ENCODE peak calls at places on chromosomes 2 and 18, in four cellular contexts. T, X, E and V are unnamed samples.

GRCh38 chr2:42558827-42559226 is 9.6 kb upstream of the MTA3 start:
- DNase-seq in E (peak; percentile 41), X (no peak), T (no peak), V (no peak)

GRCh38 chr18:34709104-34709503 is 994 bp upstream of the DTNA start:
- DNase-seq in T (no peak), X (peak; percentile 94), E (no peak), V (no peak)

GRCh38 chr2:236584521-236585384 is 15.1 kb downstream of the ACKR3 start:
- DNase-seq in X (no peak), T (no peak), E (no peak), V (no peak)

GRCh38 chr2:28400434-28400833 is 7.8 kb downstream of the FOSL2 start:
- DNase-seq in X (no peak), E (no peak), T (no peak), V (no peak)

GRCh38 chr2:85945576-85945975 is 56.8 kb upstream of the ST3GAL5 start:
- DNase-seq in E (no peak), T (no peak), X (no peak), V (no peak)

GRCh38 chr2:157404363-157404762 is 39.5 kb downstream of the CYTIP start:
- DNase-seq in X (peak; percentile 87), T (no peak), E (no peak), V (no peak)

GRCh38 chr18:69400976-69401474 is 337 bp downstream of the DOK6 start:
- DNase-seq in E (no peak), T (peak; percentile 64), X (no peak), V (peak; percentile 27)

GRCh38 chr2:215503381-215503780 is 67.5 kb upstream of the FN1 start:
- DNase-seq in T (no peak), E (no peak), X (no peak), V (no peak)

GRCh38 chr18:41135146-41135545 is 819.9 kb upstream of the PIK3C3 start:
- DNase-seq in X (peak; percentile 74), T (no peak), E (no peak), V (no peak)

GRCh38 chr18:54679318-54680149 is 88.5 kb downstream of the DYNAP start:
- DNase-seq in T (no peak), X (peak; percentile 77), E (peak; percentile 46), V (no peak)

GRCh38 chr2:236714061-236714460 is 144.4 kb downstream of the ACKR3 start:
- DNase-seq in X (no peak), E (no peak), T (no peak), V (no peak)

GRCh38 chr2:185433824-185434223 is 304.8 kb upstream of the FSIP2 start:
- DNase-seq in X (peak; percentile 85), T (no peak), E (no peak), V (no peak)

GRCh38 chr2:234858134-234858533 is 93.7 kb upstream of the SH3BP4 start:
- DNase-seq in X (no peak), T (no peak), E (no peak), V (no peak)

GRCh38 chr2:225466891-225467604 is 67.5 kb downstream of the NYAP2 start:
- DNase-seq in T (no peak), X (peak; percentile 46), E (peak; percentile 73), V (no peak)

GRCh38 chr18:54209471-54210180 is 14.8 kb downstream of the MBD2 start:
- DNase-seq in T (no peak), X (peak; percentile 50), E (no peak), V (no peak)

GRCh38 chr2:197356136-197356535 is 45.6 kb upstream of the ANKRD44 start:
- DNase-seq in T (no peak), E (no peak), X (no peak), V (no peak)

GRCh38 chr2:130756041-130756720 is 841 bp downstream of the AMER3 start:
- DNase-seq in T (no peak), E (peak; percentile 20), X (no peak), V (peak; percentile 69)

GRCh38 chr18:69840445-69840844 is 107.2 kb downstream of the CD226 start:
- DNase-seq in X (no peak), T (no peak), E (no peak), V (no peak)

GRCh38 chr2:212548459-212548815 is 9.8 kb upstream of the ERBB4 start:
- DNase-seq in T (no peak), E (peak; percentile 39), X (peak; percentile 41), V (no peak)

GRCh38 chr2:15662579-15662978 is 70.9 kb downstream of the DDX1 start:
- DNase-seq in X (no peak), T (no peak), E (no peak), V (no peak)

GRCh38 chr2:120886967-120887672 is 151.5 kb downstream of the GLI2 start:
- DNase-seq in X (peak; percentile 35), T (no peak), E (no peak), V (no peak)

GRCh38 chr2:38528008-38528442 is 74.7 kb downstream of the HNRNPLL start:
- DNase-seq in X (peak; percentile 43), E (peak; percentile 51), T (peak; percentile 66), V (no peak)

GRCh38 chr18:78511666-78512065 is 468.0 kb upstream of the SALL3 start:
- DNase-seq in E (no peak), T (no peak), X (no peak), V (no peak)

GRCh38 chr18:51447351-51447896 is 249.9 kb upstream of the MEX3C start:
- DNase-seq in X (peak; percentile 25), T (no peak), E (no peak), V (no peak)

GRCh38 chr18:10381951-10382350 is 72.5 kb upstream of the APCDD1 start:
- DNase-seq in X (no peak), E (no peak), T (no peak), V (no peak)

GRCh38 chr18:2100694-2101213 is 470.6 kb downstream of the METTL4 start:
- DNase-seq in E (no peak), T (no peak), X (no peak), V (no peak)

GRCh38 chr2:128531856-128532255 is 213.2 kb upstream of the HS6ST1 start:
- DNase-seq in E (no peak), X (peak; percentile 21), T (no peak), V (no peak)

GRCh38 chr18:58223717-58224424 is 179.8 kb downstream of the NEDD4L start:
- DNase-seq in X (peak; percentile 97), E (peak; percentile 55), T (peak; percentile 76), V (no peak)

GRCh38 chr2:171320731-171321130 is 113.1 kb downstream of the METTL8 start:
- DNase-seq in X (no peak), E (no peak), T (no peak), V (no peak)

GRCh38 chr2:204696124-204696523 is 150.8 kb downstream of the PARD3B start:
- DNase-seq in E (no peak), X (no peak), T (no peak), V (no peak)

GRCh38 chr18:59549797-59550516 is 147.3 kb downstream of the CCBE1 start:
- DNase-seq in E (no peak), T (no peak), X (no peak), V (no peak)

GRCh38 chr2:31446848-31447247 is 32.3 kb upstream of the XDH start:
- DNase-seq in T (no peak), X (no peak), E (no peak), V (no peak)

DNA sequence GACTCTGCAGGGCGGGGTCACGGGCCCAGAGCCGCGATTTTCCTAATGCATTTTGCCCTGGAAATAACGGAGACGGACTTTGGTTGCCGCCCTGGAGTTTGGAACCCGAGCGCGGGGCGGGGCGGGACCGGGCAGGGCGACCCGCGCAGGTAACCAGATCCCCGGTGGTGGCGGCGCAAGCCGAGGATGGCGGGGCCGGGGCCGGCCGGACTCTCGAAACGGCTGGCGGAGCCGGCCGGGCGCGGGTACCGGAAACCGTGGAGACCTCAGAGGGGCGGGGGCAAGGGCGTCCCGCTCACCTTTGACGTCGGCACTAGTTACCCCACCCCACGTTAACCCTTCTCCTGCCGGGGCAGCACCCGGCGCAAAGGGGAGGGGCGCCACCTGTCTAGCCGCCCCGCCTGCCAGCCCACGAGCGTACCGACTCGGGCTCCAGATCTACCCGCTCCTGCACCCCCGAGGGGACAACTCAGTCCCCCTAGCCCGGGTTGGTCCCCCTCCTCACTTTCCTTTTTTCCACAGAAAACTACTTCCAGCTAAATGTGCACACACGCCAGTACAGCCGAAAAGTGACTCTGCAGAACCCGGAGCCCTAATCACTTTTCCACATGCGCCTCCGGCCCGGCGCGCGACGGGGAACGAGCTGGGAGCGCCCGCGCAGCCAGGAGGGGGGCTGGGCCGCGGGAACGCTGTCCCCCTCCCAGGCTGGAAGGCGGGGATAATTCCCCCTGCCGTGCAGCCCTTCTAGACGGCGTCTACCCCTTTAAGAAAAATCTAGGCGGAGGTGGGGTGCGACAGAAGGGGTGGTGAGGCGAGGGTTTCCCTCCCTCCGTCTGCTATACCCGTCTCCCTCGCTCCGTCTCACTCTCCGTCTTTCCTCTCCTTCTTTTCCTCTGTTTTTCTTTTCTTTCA is 2.7 kb downstream of the CYP26B1 start:
- DNase-seq in X (no peak), T (peak; percentile 71), E (peak; percentile 84), V (no peak)
- TF ChIP-seq CTCF in X (no peak), T (no peak), E (no peak), V (no peak)

GRCh38 chr2:201275991-201276390 is 15.7 kb downstream of the CASP8 start:
- DNase-seq in X (no peak), T (no peak), E (no peak), V (no peak)
- TF ChIP-seq CTCF in X (no peak), T (no peak), E (no peak), V (no peak)

DNA sequence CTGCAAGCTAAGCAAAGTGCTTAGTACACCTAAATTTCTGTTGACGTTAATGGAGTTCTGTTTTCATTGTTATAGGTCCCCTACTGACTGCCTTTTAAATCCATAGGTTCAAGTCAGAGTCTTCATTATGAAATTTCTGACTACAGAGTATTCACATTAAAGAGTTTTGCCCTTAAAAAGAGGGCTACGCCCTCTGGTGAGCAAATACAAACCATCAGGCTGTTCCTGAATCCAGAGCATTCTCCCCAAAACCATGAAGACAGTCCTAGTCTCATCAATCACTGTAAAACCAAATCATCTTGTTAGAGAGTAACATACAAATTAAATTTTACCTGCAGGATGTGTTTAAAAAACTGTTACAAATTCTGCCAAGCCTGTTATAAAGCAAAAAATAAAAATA is 1091.7 kb downstream of the TDRD15 start:
- DNase-seq in E (no peak), X (no peak), T (no peak), V (no peak)
- TF ChIP-seq CTCF in E (no peak), X (no peak), T (no peak), V (no peak)

DNA sequence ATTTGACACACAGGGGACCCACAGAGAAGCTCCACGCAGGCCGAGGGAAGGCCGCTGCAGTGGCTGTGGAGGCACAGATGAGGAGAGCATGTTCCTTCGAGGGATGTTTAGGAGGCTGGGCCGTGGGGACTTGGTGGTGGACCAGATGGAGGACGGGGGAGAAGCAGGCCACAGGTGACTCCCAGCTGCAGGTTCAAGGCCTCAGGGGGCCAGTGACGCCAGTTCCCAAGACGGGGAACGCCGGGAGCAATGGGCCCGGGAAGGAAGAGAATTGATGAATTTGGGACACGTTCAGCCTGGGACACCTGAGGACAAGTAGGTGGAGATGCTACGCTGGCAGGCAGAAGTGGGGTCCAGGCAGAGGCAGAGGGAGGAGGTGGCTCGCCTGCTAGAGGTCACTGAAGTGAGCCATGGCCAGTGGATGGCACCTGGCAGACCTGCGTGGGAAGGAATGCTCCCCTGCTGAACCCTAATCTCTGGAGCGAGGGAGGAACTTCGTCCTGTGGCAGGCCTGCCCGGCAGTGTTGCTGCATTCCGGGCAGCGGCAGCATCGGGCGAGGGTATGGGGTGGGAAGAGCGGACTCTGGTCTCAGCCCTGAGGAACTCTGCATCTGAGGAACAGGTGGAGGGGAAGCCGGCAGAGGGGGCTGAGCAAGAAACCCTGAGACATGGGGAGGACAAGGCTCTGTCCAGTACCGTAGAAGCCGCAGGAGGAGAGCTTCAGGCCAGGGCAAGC is 25.2 kb upstream of the HPCAL1 start:
- DNase-seq in T (peak; percentile 65), E (no peak), X (no peak), V (no peak)
- TF ChIP-seq CTCF in T (no peak), E (no peak), X (no peak), V (no peak)